ENCODE peak calls at places on chromosome 1, in eight cellular contexts. One of them, this sample, is unnamed.

GRCh38 chr1:109499661-109500536 is 6.0 kb downstream of the CYB561D1 start:
- DNase-seq in left ventricle myocardium inferior: no peak
- DNase-seq in lower lobe of right lung: peak
- DNase-seq in CD4-positive, alpha-beta T cell: peak
- DNase-seq in lung: peak
- DNase-seq in pancreas: no peak
- DNase-seq in fibroblast of mammary gland: peak
- DNase-seq in hepatocyte: peak
- DNase-seq in this sample: no peak

GRCh38 chr1:180431683-180432082 is 70.7 kb downstream of the ACBD6 start:
- DNase-seq in left ventricle myocardium inferior: no peak
- DNase-seq in lower lobe of right lung: no peak
- DNase-seq in CD4-positive, alpha-beta T cell: no peak
- DNase-seq in lung: no peak
- DNase-seq in pancreas: no peak
- DNase-seq in fibroblast of mammary gland: no peak
- DNase-seq in hepatocyte: no peak
- DNase-seq in this sample: no peak

GRCh38 chr1:15355968-15356621 is 53.6 kb upstream of the EFHD2 start:
- DNase-seq in left ventricle myocardium inferior: no peak
- DNase-seq in lower lobe of right lung: no peak
- DNase-seq in CD4-positive, alpha-beta T cell: no peak
- DNase-seq in lung: no peak
- DNase-seq in pancreas: no peak
- DNase-seq in fibroblast of mammary gland: peak
- DNase-seq in hepatocyte: peak
- DNase-seq in this sample: no peak

GRCh38 chr1:20327467-20327866 is 36.8 kb downstream of the VWA5B1 start:
- DNase-seq in left ventricle myocardium inferior: no peak
- DNase-seq in lower lobe of right lung: no peak
- DNase-seq in CD4-positive, alpha-beta T cell: no peak
- DNase-seq in lung: no peak
- DNase-seq in pancreas: no peak
- DNase-seq in fibroblast of mammary gland: no peak
- DNase-seq in hepatocyte: no peak
- DNase-seq in this sample: no peak

GRCh38 chr1:95003433-95003738 is 69.4 kb downstream of the ALG14 start:
- DNase-seq in left ventricle myocardium inferior: no peak
- DNase-seq in lower lobe of right lung: no peak
- DNase-seq in CD4-positive, alpha-beta T cell: no peak
- DNase-seq in lung: no peak
- DNase-seq in pancreas: no peak
- DNase-seq in fibroblast of mammary gland: peak
- DNase-seq in hepatocyte: no peak
- DNase-seq in this sample: no peak

GRCh38 chr1:159853417-159853816 is 9.0 kb downstream of the VSIG8 start:
- DNase-seq in left ventricle myocardium inferior: no peak
- DNase-seq in lower lobe of right lung: no peak
- DNase-seq in CD4-positive, alpha-beta T cell: no peak
- DNase-seq in lung: no peak
- DNase-seq in pancreas: no peak
- DNase-seq in fibroblast of mammary gland: no peak
- DNase-seq in hepatocyte: no peak
- DNase-seq in this sample: no peak

GRCh38 chr1:24929091-24929875 is 793 bp downstream of the RUNX3 start:
- DNase-seq in left ventricle myocardium inferior: no peak
- DNase-seq in lower lobe of right lung: peak
- DNase-seq in CD4-positive, alpha-beta T cell: peak
- DNase-seq in lung: no peak
- DNase-seq in pancreas: no peak
- DNase-seq in fibroblast of mammary gland: no peak
- DNase-seq in hepatocyte: peak
- DNase-seq in this sample: no peak

GRCh38 chr1:167439301-167439988 is 78.9 kb downstream of the CD247 start:
- DNase-seq in left ventricle myocardium inferior: no peak
- DNase-seq in lower lobe of right lung: no peak
- DNase-seq in CD4-positive, alpha-beta T cell: no peak
- DNase-seq in lung: no peak
- DNase-seq in pancreas: peak
- DNase-seq in fibroblast of mammary gland: peak
- DNase-seq in hepatocyte: peak
- DNase-seq in this sample: no peak

GRCh38 chr1:247367786-247368342 is 36.2 kb upstream of the ZNF496 start:
- DNase-seq in left ventricle myocardium inferior: no peak
- DNase-seq in lower lobe of right lung: no peak
- DNase-seq in CD4-positive, alpha-beta T cell: no peak
- DNase-seq in lung: no peak
- DNase-seq in pancreas: no peak
- DNase-seq in fibroblast of mammary gland: peak
- DNase-seq in hepatocyte: no peak
- DNase-seq in this sample: no peak

GRCh38 chr1:39044762-39045161 is 18.6 kb downstream of the NDUFS5 start:
- DNase-seq in left ventricle myocardium inferior: no peak
- DNase-seq in lower lobe of right lung: peak
- DNase-seq in CD4-positive, alpha-beta T cell: no peak
- DNase-seq in lung: no peak
- DNase-seq in pancreas: no peak
- DNase-seq in fibroblast of mammary gland: no peak
- DNase-seq in hepatocyte: no peak
- DNase-seq in this sample: no peak

GRCh38 chr1:8315573-8316475 is 2.1 kb upstream of the SLC45A1 start:
- DNase-seq in left ventricle myocardium inferior: no peak
- DNase-seq in lower lobe of right lung: no peak
- DNase-seq in CD4-positive, alpha-beta T cell: no peak
- DNase-seq in lung: no peak
- DNase-seq in pancreas: no peak
- DNase-seq in fibroblast of mammary gland: no peak
- DNase-seq in hepatocyte: peak
- DNase-seq in this sample: no peak
- TF ChIP-seq CTCF in left ventricle myocardium inferior: no peak
- TF ChIP-seq CTCF in lower lobe of right lung: no peak
- TF ChIP-seq CTCF in CD4-positive, alpha-beta T cell: no peak
- TF ChIP-seq CTCF in lung: no peak
- TF ChIP-seq CTCF in pancreas: no peak
- TF ChIP-seq CTCF in fibroblast of mammary gland: peak
- TF ChIP-seq CTCF in hepatocyte: peak
- TF ChIP-seq CTCF in this sample: peak

GRCh38 chr1:88740784-88741183 is 56.7 kb downstream of the PKN2 start:
- DNase-seq in left ventricle myocardium inferior: no peak
- DNase-seq in lower lobe of right lung: no peak
- DNase-seq in CD4-positive, alpha-beta T cell: no peak
- DNase-seq in lung: no peak
- DNase-seq in pancreas: no peak
- DNase-seq in fibroblast of mammary gland: no peak
- DNase-seq in hepatocyte: no peak
- DNase-seq in this sample: no peak

GRCh38 chr1:88741413-88741812 is 57.3 kb downstream of the PKN2 start:
- DNase-seq in left ventricle myocardium inferior: no peak
- DNase-seq in lower lobe of right lung: no peak
- DNase-seq in CD4-positive, alpha-beta T cell: no peak
- DNase-seq in lung: no peak
- DNase-seq in pancreas: no peak
- DNase-seq in fibroblast of mammary gland: peak
- DNase-seq in hepatocyte: no peak
- DNase-seq in this sample: no peak

GRCh38 chr1:88737338-88737927 is 53.4 kb downstream of the PKN2 start:
- DNase-seq in left ventricle myocardium inferior: no peak
- DNase-seq in lower lobe of right lung: no peak
- DNase-seq in CD4-positive, alpha-beta T cell: no peak
- DNase-seq in lung: no peak
- DNase-seq in pancreas: no peak
- DNase-seq in fibroblast of mammary gland: no peak
- DNase-seq in hepatocyte: no peak
- DNase-seq in this sample: no peak

GRCh38 chr1:88735909-88736308 is 51.8 kb downstream of the PKN2 start:
- DNase-seq in left ventricle myocardium inferior: no peak
- DNase-seq in lower lobe of right lung: no peak
- DNase-seq in CD4-positive, alpha-beta T cell: no peak
- DNase-seq in lung: no peak
- DNase-seq in pancreas: no peak
- DNase-seq in fibroblast of mammary gland: no peak
- DNase-seq in hepatocyte: no peak
- DNase-seq in this sample: no peak

GRCh38 chr1:88736633-88737248 is 52.7 kb downstream of the PKN2 start:
- DNase-seq in left ventricle myocardium inferior: no peak
- DNase-seq in lower lobe of right lung: no peak
- DNase-seq in CD4-positive, alpha-beta T cell: no peak
- DNase-seq in lung: no peak
- DNase-seq in pancreas: peak
- DNase-seq in fibroblast of mammary gland: peak
- DNase-seq in hepatocyte: peak
- DNase-seq in this sample: no peak
- TF ChIP-seq CTCF in left ventricle myocardium inferior: peak
- TF ChIP-seq CTCF in lower lobe of right lung: peak
- TF ChIP-seq CTCF in CD4-positive, alpha-beta T cell: no peak
- TF ChIP-seq CTCF in lung: no peak
- TF ChIP-seq CTCF in pancreas: no peak
- TF ChIP-seq CTCF in fibroblast of mammary gland: peak
- TF ChIP-seq CTCF in hepatocyte: peak
- TF ChIP-seq CTCF in this sample: peak

GRCh38 chr1:228885845-228886244 is 150.6 kb downstream of the RHOU start:
- DNase-seq in left ventricle myocardium inferior: no peak
- DNase-seq in lower lobe of right lung: no peak
- DNase-seq in CD4-positive, alpha-beta T cell: no peak
- DNase-seq in lung: no peak
- DNase-seq in pancreas: no peak
- DNase-seq in fibroblast of mammary gland: no peak
- DNase-seq in hepatocyte: no peak
- DNase-seq in this sample: no peak

GRCh38 chr1:228883535-228883934 is 148.3 kb downstream of the RHOU start:
- DNase-seq in left ventricle myocardium inferior: no peak
- DNase-seq in lower lobe of right lung: no peak
- DNase-seq in CD4-positive, alpha-beta T cell: no peak
- DNase-seq in lung: no peak
- DNase-seq in pancreas: no peak
- DNase-seq in fibroblast of mammary gland: no peak
- DNase-seq in hepatocyte: no peak
- DNase-seq in this sample: no peak

GRCh38 chr1:228882785-228883450 is 147.6 kb downstream of the RHOU start:
- DNase-seq in left ventricle myocardium inferior: no peak
- DNase-seq in lower lobe of right lung: no peak
- DNase-seq in CD4-positive, alpha-beta T cell: no peak
- DNase-seq in lung: no peak
- DNase-seq in pancreas: no peak
- DNase-seq in fibroblast of mammary gland: no peak
- DNase-seq in hepatocyte: no peak
- DNase-seq in this sample: no peak

GRCh38 chr1:228884196-228884595 is 148.9 kb downstream of the RHOU start:
- DNase-seq in left ventricle myocardium inferior: no peak
- DNase-seq in lower lobe of right lung: no peak
- DNase-seq in CD4-positive, alpha-beta T cell: no peak
- DNase-seq in lung: no peak
- DNase-seq in pancreas: no peak
- DNase-seq in fibroblast of mammary gland: no peak
- DNase-seq in hepatocyte: no peak
- DNase-seq in this sample: no peak

DNA sequence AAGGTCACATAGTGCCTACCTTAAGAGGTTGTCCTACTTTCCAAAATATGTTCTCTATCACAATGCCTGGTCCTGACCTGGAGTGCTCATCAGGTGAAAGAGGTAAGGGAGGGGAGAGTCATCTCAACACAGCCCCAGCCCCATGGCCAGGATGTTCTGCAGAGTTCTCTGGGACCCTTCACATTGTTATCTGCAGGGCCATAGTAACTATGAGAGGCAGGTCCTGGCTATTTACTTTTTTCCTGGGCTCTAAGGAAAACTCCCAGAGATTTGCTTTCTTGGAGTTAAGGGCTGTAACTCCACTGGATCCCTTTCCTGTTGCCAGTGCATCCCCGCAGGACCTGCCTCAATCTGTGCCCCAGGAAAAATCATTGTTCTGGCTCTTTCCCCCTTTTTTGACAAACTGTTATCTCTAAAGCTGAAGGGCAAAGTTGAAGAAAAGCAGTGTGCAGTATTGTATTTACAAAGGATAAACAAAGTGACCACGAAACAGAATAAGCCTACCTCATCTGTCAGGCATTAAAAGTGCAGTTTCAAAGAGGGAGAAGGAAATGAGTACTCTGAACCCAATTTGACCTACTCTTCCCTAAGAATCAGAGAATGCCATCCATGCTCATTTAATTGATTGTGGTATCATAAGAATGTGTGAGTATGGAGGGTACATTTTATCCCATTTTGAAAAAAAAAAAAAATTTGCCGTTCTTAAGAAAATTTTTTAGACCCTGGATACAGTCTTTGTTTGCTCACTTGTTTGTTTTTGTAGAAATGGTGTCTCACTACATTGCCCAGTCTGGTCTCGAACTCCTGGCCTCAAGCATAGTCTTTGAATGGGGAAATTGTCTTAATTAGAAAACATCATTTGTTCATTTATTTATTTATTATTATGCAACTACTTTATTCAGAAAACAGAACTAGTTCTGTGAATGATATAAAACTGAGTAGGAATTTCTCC is 149.6 kb downstream of the RHOU start:
- DNase-seq in left ventricle myocardium inferior: no peak
- DNase-seq in lower lobe of right lung: no peak
- DNase-seq in CD4-positive, alpha-beta T cell: no peak
- DNase-seq in lung: no peak
- DNase-seq in pancreas: no peak
- DNase-seq in fibroblast of mammary gland: no peak
- DNase-seq in hepatocyte: no peak
- DNase-seq in this sample: no peak
- TF ChIP-seq CTCF in left ventricle myocardium inferior: no peak
- TF ChIP-seq CTCF in lower lobe of right lung: no peak
- TF ChIP-seq CTCF in CD4-positive, alpha-beta T cell: no peak
- TF ChIP-seq CTCF in lung: no peak
- TF ChIP-seq CTCF in pancreas: no peak
- TF ChIP-seq CTCF in fibroblast of mammary gland: no peak
- TF ChIP-seq CTCF in hepatocyte: no peak
- TF ChIP-seq CTCF in this sample: no peak

GRCh38 chr1:242824435-242824834 is 299.9 kb upstream of the PLD5 start:
- DNase-seq in left ventricle myocardium inferior: no peak
- DNase-seq in lower lobe of right lung: no peak
- DNase-seq in CD4-positive, alpha-beta T cell: no peak
- DNase-seq in lung: no peak
- DNase-seq in pancreas: no peak
- DNase-seq in fibroblast of mammary gland: no peak
- DNase-seq in hepatocyte: peak
- DNase-seq in this sample: no peak

GRCh38 chr1:242828828-242829227 is 304.3 kb upstream of the PLD5 start:
- DNase-seq in left ventricle myocardium inferior: no peak
- DNase-seq in lower lobe of right lung: no peak
- DNase-seq in CD4-positive, alpha-beta T cell: no peak
- DNase-seq in lung: no peak
- DNase-seq in pancreas: no peak
- DNase-seq in fibroblast of mammary gland: no peak
- DNase-seq in hepatocyte: no peak
- DNase-seq in this sample: no peak

GRCh38 chr1:242826706-242827336 is 302.3 kb upstream of the PLD5 start:
- DNase-seq in left ventricle myocardium inferior: no peak
- DNase-seq in lower lobe of right lung: no peak
- DNase-seq in CD4-positive, alpha-beta T cell: no peak
- DNase-seq in lung: no peak
- DNase-seq in pancreas: no peak
- DNase-seq in fibroblast of mammary gland: no peak
- DNase-seq in hepatocyte: no peak
- DNase-seq in this sample: no peak

GRCh38 chr1:242827538-242827937 is 303.0 kb upstream of the PLD5 start:
- DNase-seq in left ventricle myocardium inferior: no peak
- DNase-seq in lower lobe of right lung: no peak
- DNase-seq in CD4-positive, alpha-beta T cell: no peak
- DNase-seq in lung: no peak
- DNase-seq in pancreas: no peak
- DNase-seq in fibroblast of mammary gland: no peak
- DNase-seq in hepatocyte: peak
- DNase-seq in this sample: no peak

GRCh38 chr1:242828199-242828598 is 303.7 kb upstream of the PLD5 start:
- DNase-seq in left ventricle myocardium inferior: no peak
- DNase-seq in lower lobe of right lung: no peak
- DNase-seq in CD4-positive, alpha-beta T cell: no peak
- DNase-seq in lung: no peak
- DNase-seq in pancreas: no peak
- DNase-seq in fibroblast of mammary gland: no peak
- DNase-seq in hepatocyte: no peak
- DNase-seq in this sample: no peak
- TF ChIP-seq CTCF in left ventricle myocardium inferior: no peak
- TF ChIP-seq CTCF in lower lobe of right lung: no peak
- TF ChIP-seq CTCF in CD4-positive, alpha-beta T cell: no peak
- TF ChIP-seq CTCF in lung: no peak
- TF ChIP-seq CTCF in pancreas: no peak
- TF ChIP-seq CTCF in fibroblast of mammary gland: no peak
- TF ChIP-seq CTCF in hepatocyte: no peak
- TF ChIP-seq CTCF in this sample: no peak